ENCODE peak calls at places on chromosome 19, in six cellular contexts. N is K562, J is NB4, Z is A549, K is HepG2, G is GM12878. A is an unnamed sample.

GRCh38 chr19:56821209-56821608 is 19.3 kb downstream of the PEG3 start:
- DNase-seq in N (no peak), J (no peak), Z (no peak), K (no peak), G (no peak), A (no peak)

GRCh38 chr19:17431417-17431816 is 11.6 kb downstream of the MVB12A start:
- DNase-seq in N (no peak), J (no peak), Z (no peak), K (no peak), G (no peak), A (no peak)

GRCh38 chr19:50667177-50667758 is 18.0 kb downstream of the C19orf81 start:
- DNase-seq in N (no peak), J (no peak), Z (no peak), K (no peak), G (no peak), A (no peak)

GRCh38 chr19:46629546-46630025 is 4.7 kb upstream of the PTGIR start:
- DNase-seq in N (peak), J (no peak), Z (no peak), K (no peak), G (no peak), A (peak)

GRCh38 chr19:17817668-17818363 is 3.5 kb downstream of the INSL3 start:
- DNase-seq in N (no peak), J (no peak), Z (no peak), K (no peak), G (no peak), A (no peak)

GRCh38 chr19:48858984-48859710 is 9.3 kb downstream of the PLEKHA4 start:
- DNase-seq in N (peak), J (peak), Z (no peak), K (no peak), G (no peak), A (no peak)

GRCh38 chr19:32450217-32450616 is 44.6 kb downstream of the DPY19L3 start:
- DNase-seq in N (no peak), J (no peak), Z (no peak), K (no peak), G (no peak), A (no peak)

GRCh38 chr19:13396256-13397080 is 109.8 kb downstream of the CACNA1A start:
- DNase-seq in N (peak), J (peak), Z (peak), K (peak), G (no peak), A (peak)

GRCh38 chr19:13463296-13463695 is 43.0 kb downstream of the CACNA1A start:
- DNase-seq in N (peak), J (peak), Z (no peak), K (no peak), G (no peak), A (no peak)

GRCh38 chr19:28164214-28164613 is 1048.7 kb downstream of the UQCRFS1 start:
- DNase-seq in N (no peak), J (no peak), Z (no peak), K (no peak), G (no peak), A (no peak)

GRCh38 chr19:56110515-56111448 is 10.3 kb downstream of the ZNF787 start:
- DNase-seq in N (peak), J (no peak), Z (no peak), K (peak), G (no peak), A (peak)

GRCh38 chr19:7337380-7338194 is 11.2 kb upstream of the ARHGEF18 start:
- DNase-seq in N (no peak), J (peak), Z (no peak), K (no peak), G (peak), A (no peak)

GRCh38 chr19:7550987-7551761 is 15.7 kb downstream of the PNPLA6 start:
- DNase-seq in N (peak), J (peak), Z (no peak), K (no peak), G (no peak), A (peak)

GRCh38 chr19:50500060-50500752 is 10.8 kb downstream of the JOSD2 start:
- DNase-seq in N (peak), J (peak), Z (no peak), K (no peak), G (no peak), A (no peak)

GRCh38 chr19:16207490-16208025 is 9.8 kb downstream of the AP1M1 start:
- DNase-seq in N (no peak), J (no peak), Z (no peak), K (no peak), G (no peak), A (no peak)

GRCh38 chr19:45558399-45558878 is 26.2 kb downstream of the OPA3 start:
- DNase-seq in N (peak), J (peak), Z (peak), K (peak), G (no peak), A (peak)

GRCh38 chr19:8094336-8094735 is 41.8 kb downstream of the CCL25 start:
- DNase-seq in N (no peak), J (no peak), Z (no peak), K (no peak), G (no peak), A (no peak)

GRCh38 chr19:31120952-31121351 is 228.3 kb downstream of the TSHZ3 start:
- DNase-seq in N (no peak), J (no peak), Z (no peak), K (no peak), G (no peak), A (no peak)

GRCh38 chr19:566403-566802 is 6.0 kb upstream of the BSG start:
- DNase-seq in N (peak), J (peak), Z (no peak), K (peak), G (no peak), A (no peak)
- TF ChIP-seq MYC in N (peak), J (peak), Z (no peak), K (no peak), G (no peak), A (no peak)

DNA sequence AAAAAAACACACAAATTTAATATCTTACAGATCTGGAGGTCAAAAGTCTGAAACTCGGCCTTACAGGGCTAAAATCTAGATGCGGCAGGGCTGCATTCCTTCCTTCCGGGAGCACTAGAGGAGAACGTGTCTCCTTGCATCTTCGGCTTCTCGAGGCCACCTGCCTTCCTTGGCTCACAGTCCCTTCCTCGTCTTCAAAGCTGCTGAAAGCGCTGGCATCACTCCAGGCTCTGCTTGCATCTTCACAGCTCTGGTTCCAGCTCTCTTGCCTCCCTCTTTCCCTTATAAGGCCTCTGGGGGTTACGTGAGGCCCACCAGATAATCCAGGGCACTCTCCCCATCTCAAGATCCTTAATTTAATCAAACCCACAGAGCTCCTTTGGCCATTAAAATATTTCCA is 10.5 kb downstream of the XRCC1 start:
- DNase-seq in N (no peak), J (no peak), Z (no peak), K (no peak), G (no peak), A (no peak)
- TF ChIP-seq MYC in N (no peak), J (no peak), Z (no peak), K (no peak), G (no peak), A (no peak)

GRCh38 chr19:10634430-10634829 is 9.1 kb downstream of the SLC44A2 start:
- DNase-seq in N (no peak), J (no peak), Z (no peak), K (no peak), G (no peak), A (no peak)

GRCh38 chr19:10639836-10640235 is 14.3 kb upstream of the ILF3 start:
- DNase-seq in N (no peak), J (peak), Z (no peak), K (no peak), G (peak), A (no peak)

GRCh38 chr19:10637894-10638293 is 12.5 kb downstream of the SLC44A2 start:
- DNase-seq in N (no peak), J (peak), Z (no peak), K (no peak), G (no peak), A (no peak)

GRCh38 chr19:10634881-10635463 is 9.6 kb downstream of the SLC44A2 start:
- DNase-seq in N (no peak), J (no peak), Z (no peak), K (no peak), G (no peak), A (no peak)

DNA sequence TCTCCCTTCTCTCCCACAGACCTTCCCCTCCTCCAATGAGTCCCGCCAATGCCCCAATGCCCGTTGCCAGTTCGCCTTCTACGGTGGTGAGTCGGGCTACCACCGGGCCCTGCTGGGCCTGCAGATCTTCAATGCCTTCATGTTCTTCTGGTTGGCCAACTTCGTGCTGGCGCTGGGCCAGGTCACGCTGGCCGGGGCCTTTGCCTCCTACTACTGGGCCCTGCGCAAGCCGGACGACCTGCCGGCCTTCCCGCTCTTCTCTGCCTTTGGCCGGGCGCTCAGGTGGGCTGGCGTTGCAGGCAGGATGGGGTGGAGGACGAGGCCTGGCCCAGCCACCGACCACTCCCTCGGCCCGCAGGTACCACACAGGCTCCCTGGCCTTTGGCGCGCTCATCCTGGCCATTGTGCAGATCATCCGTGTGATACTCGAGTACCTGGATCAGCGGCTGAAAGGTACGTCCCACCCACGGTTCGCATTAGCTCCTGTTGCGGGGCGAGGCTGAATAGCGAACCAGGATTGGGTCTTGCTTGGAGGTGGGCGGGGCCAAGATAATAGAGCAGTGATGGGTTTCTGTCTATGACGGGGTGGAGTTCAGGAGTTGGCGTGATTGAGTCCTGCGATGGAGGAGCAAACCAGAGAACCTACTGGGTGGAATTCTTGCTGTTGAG is 11.1 kb downstream of the SLC44A2 start:
- DNase-seq in N (no peak), J (no peak), Z (no peak), K (no peak), G (no peak), A (no peak)
- TF ChIP-seq MYC in N (no peak), J (no peak), Z (no peak), K (no peak), G (no peak), A (no peak)

DNA sequence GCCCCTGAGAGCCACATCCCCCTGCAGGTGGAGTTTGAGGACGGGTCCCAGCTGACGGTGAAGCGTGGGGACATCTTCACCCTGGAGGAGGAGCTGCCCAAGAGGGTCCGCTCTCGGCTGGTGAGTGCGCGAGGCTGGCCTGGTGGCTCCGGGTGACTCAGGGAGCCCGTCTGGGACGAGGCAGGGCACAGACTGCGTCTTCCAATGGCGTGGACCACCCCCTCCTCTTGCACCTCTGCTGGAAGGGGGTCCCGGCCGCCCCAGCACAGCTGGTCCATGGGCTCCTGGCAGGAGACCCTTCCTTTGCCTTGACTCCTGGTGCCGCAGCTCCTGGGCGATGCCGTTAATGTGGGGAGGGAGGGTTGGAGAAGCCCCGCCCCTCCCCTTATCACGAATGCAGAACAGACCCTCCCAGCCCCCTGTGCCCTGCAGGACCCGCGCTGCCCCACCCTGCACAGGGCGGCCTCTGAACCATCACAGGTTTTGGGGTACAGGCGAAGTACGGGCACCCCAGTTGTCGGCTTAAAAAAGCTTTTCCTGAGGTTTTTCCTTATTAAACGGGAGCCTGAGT is 181.5 kb downstream of the KDM4B start:
- DNase-seq in N (no peak), J (no peak), Z (no peak), K (no peak), G (no peak), A (no peak)
- TF ChIP-seq MYC in N (no peak), J (no peak), Z (no peak), K (no peak), G (no peak), A (no peak)

A was measured in endothelial cell of umbilical vein.